ENCODE peak calls at places on chromosomes 3 and 15, in nine cellular contexts. O is MCF 10A, M is OCI-LY7, L is tibial artery, H is GM12864, E is AG10803, N is neural crest cell, C is GM23338, Z is Calu3. S is an unnamed sample.

GRCh38 chr3:188296761-188297689 is 143.1 kb downstream of the LPP start:
- DNase-seq in O (peak; percentile 95), E (peak; percentile 83), C (no peak), Z (peak; percentile 66), N (no peak), L (peak; percentile 75), H (no peak), M (peak; percentile 75), S (peak; percentile 49)

GRCh38 chr3:182622241-182622545 is 171.1 kb upstream of the ATP11B start:
- DNase-seq in Z (no peak), O (no peak), M (no peak), E (no peak), L (no peak), H (no peak), C (no peak), N (no peak), S (no peak)

GRCh38 chr3:17852217-17852616 is 109.8 kb upstream of the TBC1D5 start:
- DNase-seq in E (no peak), L (no peak), M (no peak), C (no peak), N (no peak), O (no peak), Z (no peak), H (peak; percentile 8), S (no peak)

GRCh38 chr15:56693761-56694160 is 39.5 kb downstream of the ZNF280D start:
- DNase-seq in H (no peak), C (no peak), E (peak; percentile 55), O (no peak), N (no peak), Z (no peak), L (no peak), M (no peak), S (no peak)

GRCh38 chr15:49415171-49415570 is 7.9 kb upstream of the FGF7 start:
- DNase-seq in C (no peak), N (no peak), M (no peak), E (no peak), H (no peak), Z (no peak), O (peak; percentile 8), L (no peak), S (no peak)

GRCh38 chr15:79002631-79003030 is 57.8 kb upstream of the CTSH start:
- DNase-seq in E (peak; percentile 61), O (no peak), L (no peak), C (no peak), M (no peak), N (no peak), Z (no peak), H (no peak), S (no peak)

GRCh38 chr3:31461441-31461840 is 71.3 kb upstream of the STT3B start:
- DNase-seq in H (no peak), M (no peak), L (no peak), N (no peak), C (no peak), O (no peak), Z (no peak), E (peak; percentile 53), S (no peak)

GRCh38 chr3:175456496-175456895 is 597.4 kb downstream of the NAALADL2 start:
- DNase-seq in H (no peak), M (no peak), L (no peak), Z (no peak), O (no peak), E (peak; percentile 29), N (no peak), C (no peak), S (no peak)

GRCh38 chr3:45870099-45870498 is 16.2 kb upstream of the CCR9 start:
- DNase-seq in H (no peak), M (no peak), N (no peak), E (no peak), L (no peak), C (no peak), Z (no peak), O (no peak), S (no peak)

GRCh38 chr15:25694238-25694584 is 168.9 kb downstream of the ATP10A start:
- DNase-seq in O (no peak), Z (no peak), N (no peak), C (no peak), H (no peak), L (peak; percentile 63), M (no peak), E (no peak), S (no peak)

GRCh38 chr15:70095387-70096214 is 2.1 kb downstream of the TLE3 start:
- DNase-seq in C (peak; percentile 86), H (no peak), O (no peak), M (peak; percentile 83), E (no peak), L (peak; percentile 73), Z (no peak), N (no peak), S (peak; percentile 66)

GRCh38 chr3:535566-536416 is 339.2 kb downstream of the CHL1 start:
- DNase-seq in M (no peak), O (no peak), C (peak; percentile 72), H (no peak), L (no peak), Z (no peak), E (peak; percentile 40), N (no peak), S (no peak)

GRCh38 chr15:59688383-59688887 is 685 bp downstream of the BNIP2 start:
- DNase-seq in E (peak; percentile 79), Z (peak; percentile 9), M (peak; percentile 65), N (no peak), O (peak; percentile 62), L (no peak), H (peak; percentile 7), C (peak; percentile 32), S (peak; percentile 65)

GRCh38 chr3:45272828-45273470 is 46.9 kb upstream of the TMEM158 start:
- DNase-seq in L (no peak), E (no peak), H (no peak), O (peak; percentile 24), C (no peak), Z (no peak), N (no peak), M (no peak), S (no peak)

GRCh38 chr15:41862515-41863116 is 24.0 kb downstream of the PLA2G4B start:
- DNase-seq in C (peak; percentile 62), E (no peak), O (peak; percentile 11), L (no peak), Z (no peak), M (no peak), N (no peak), H (no peak), S (no peak)

GRCh38 chr3:100245932-100246331 is 14.9 kb upstream of the TBC1D23 start:
- DNase-seq in C (peak; percentile 28), H (no peak), Z (no peak), L (no peak), E (no peak), M (no peak), O (no peak), N (no peak), S (no peak)

GRCh38 chr3:104810896-104811295 is 555.8 kb upstream of the ALCAM start:
- DNase-seq in O (no peak), H (no peak), N (no peak), M (no peak), E (no peak), C (no peak), L (no peak), Z (no peak), S (no peak)

GRCh38 chr3:117589454-117589853 is 879.9 kb downstream of the TUSC7 start:
- DNase-seq in M (no peak), C (peak; percentile 11), O (no peak), L (no peak), E (peak; percentile 9), Z (no peak), N (no peak), H (no peak), S (no peak)
- TF ChIP-seq CTCF in M (no peak), C (no peak), O (no peak), L (no peak), E (no peak), Z (no peak), N (no peak), H (no peak), S (no peak)

GRCh38 chr3:61947456-61947855 is 386.1 kb downstream of the PTPRG start:
- DNase-seq in Z (no peak), N (no peak), L (peak; percentile 71), C (no peak), H (no peak), M (no peak), E (no peak), O (no peak), S (no peak)
- TF ChIP-seq CTCF in Z (no peak), N (no peak), L (no peak), C (no peak), H (no peak), M (no peak), E (no peak), O (no peak), S (no peak)

GRCh38 chr15:28913171-28913765 is 27.5 kb downstream of the APBA2 start:
- DNase-seq in Z (no peak), M (no peak), C (peak; percentile 51), N (no peak), H (no peak), L (peak; percentile 60), E (no peak), O (no peak), S (no peak)
- TF ChIP-seq CTCF in Z (no peak), M (no peak), C (peak; percentile 20), N (no peak), H (no peak), L (no peak), E (no peak), O (no peak), S (no peak)

GRCh38 chr3:124620600-124621063 is 109.6 kb upstream of the UMPS start:
- DNase-seq in O (peak; percentile 52), L (no peak), Z (peak; percentile 26), E (peak; percentile 4), N (no peak), H (no peak), M (peak; percentile 4), C (no peak), S (peak; percentile 82)
- TF ChIP-seq CTCF in O (no peak), L (no peak), Z (no peak), E (no peak), N (no peak), H (no peak), M (peak; percentile 11), C (no peak), S (no peak)